ENCODE peak calls at places on chromosomes 3 and 15, in ten cellular contexts. N is heart left ventricle, R is natural killer cell, F is cardiac fibroblast, H is A673, U is psoas muscle, J is K562, S is fibroblast of pulmonary artery, I is RWPE1, L is IMR-90. P is an unnamed sample.
A peak's percentile ranks its signal among the peaks of the same experiment; 100 is the strongest.

GRCh38 chr3:4977889-4978258 is 1.4 kb upstream of the BHLHE40 start:
- DNase-seq in U (no peak), I (no peak), F (no peak), H (no peak), S (no peak), R (no peak), L (no peak), J (no peak), N (no peak), P (no peak)

GRCh38 chr3:30614373-30614772 is 8.0 kb downstream of the TGFBR2 start:
- DNase-seq in L (no peak), S (no peak), U (no peak), H (no peak), R (no peak), N (no peak), I (no peak), F (no peak), J (no peak), P (no peak)

GRCh38 chr3:194285859-194286197 is 65.3 kb downstream of the CPN2 start:
- DNase-seq in U (no peak), J (no peak), H (no peak), I (no peak), S (peak; percentile 38), L (no peak), F (peak; percentile 67), N (no peak), R (no peak), P (no peak)

GRCh38 chr3:194196876-194197275 is 60.9 kb downstream of the HES1 start:
- DNase-seq in J (no peak), N (no peak), H (no peak), S (no peak), I (peak; percentile 15), R (no peak), U (no peak), F (no peak), L (no peak), P (no peak)

GRCh38 chr3:177396707-177397106 is 199.4 kb upstream of the TBL1XR1 start:
- DNase-seq in S (no peak), L (no peak), R (no peak), J (no peak), F (no peak), N (no peak), U (no peak), I (no peak), H (no peak), P (no peak)

GRCh38 chr3:182763896-182764295 is 29.4 kb upstream of the ATP11B start:
- DNase-seq in I (no peak), U (no peak), S (no peak), R (no peak), N (no peak), F (no peak), H (no peak), J (no peak), L (no peak), P (no peak)

GRCh38 chr15:39016706-39017105 is 452.1 kb upstream of the RASGRP1 start:
- DNase-seq in H (no peak), S (peak; percentile 32), L (peak; percentile 91), N (no peak), I (no peak), F (peak; percentile 23), R (no peak), J (no peak), U (no peak), P (no peak)

GRCh38 chr15:90318591-90318990 is 33.5 kb upstream of the ZNF774 start:
- DNase-seq in J (no peak), I (no peak), S (no peak), H (no peak), N (no peak), F (no peak), U (no peak), R (no peak), L (no peak), P (no peak)

GRCh38 chr3:41600616-41601015 is 361.3 kb downstream of the ULK4 start:
- DNase-seq in R (no peak), L (no peak), F (peak; percentile 10), N (no peak), S (peak; percentile 11), J (no peak), H (no peak), I (no peak), U (no peak), P (no peak)

GRCh38 chr3:101270158-101270557 is 50.2 kb downstream of the IMPG2 start:
- DNase-seq in N (no peak), L (no peak), F (no peak), R (no peak), I (no peak), J (no peak), H (no peak), U (no peak), S (no peak), P (no peak)

GRCh38 chr3:110687138-110687537 is 384.5 kb upstream of the NECTIN3 start:
- DNase-seq in I (no peak), U (no peak), H (no peak), S (no peak), L (peak; percentile 69), N (no peak), R (no peak), F (no peak), J (no peak), P (no peak)

GRCh38 chr3:54294214-54294613 is 171.9 kb downstream of the CACNA2D3 start:
- DNase-seq in I (no peak), R (no peak), L (no peak), H (no peak), F (no peak), J (no peak), U (no peak), S (no peak), N (no peak), P (no peak)
- TF ChIP-seq CTCF in I (no peak), R (no peak), L (no peak), H (no peak), F (no peak), J (no peak), U (no peak), S (no peak), N (no peak), P (peak; percentile 21)

DNA sequence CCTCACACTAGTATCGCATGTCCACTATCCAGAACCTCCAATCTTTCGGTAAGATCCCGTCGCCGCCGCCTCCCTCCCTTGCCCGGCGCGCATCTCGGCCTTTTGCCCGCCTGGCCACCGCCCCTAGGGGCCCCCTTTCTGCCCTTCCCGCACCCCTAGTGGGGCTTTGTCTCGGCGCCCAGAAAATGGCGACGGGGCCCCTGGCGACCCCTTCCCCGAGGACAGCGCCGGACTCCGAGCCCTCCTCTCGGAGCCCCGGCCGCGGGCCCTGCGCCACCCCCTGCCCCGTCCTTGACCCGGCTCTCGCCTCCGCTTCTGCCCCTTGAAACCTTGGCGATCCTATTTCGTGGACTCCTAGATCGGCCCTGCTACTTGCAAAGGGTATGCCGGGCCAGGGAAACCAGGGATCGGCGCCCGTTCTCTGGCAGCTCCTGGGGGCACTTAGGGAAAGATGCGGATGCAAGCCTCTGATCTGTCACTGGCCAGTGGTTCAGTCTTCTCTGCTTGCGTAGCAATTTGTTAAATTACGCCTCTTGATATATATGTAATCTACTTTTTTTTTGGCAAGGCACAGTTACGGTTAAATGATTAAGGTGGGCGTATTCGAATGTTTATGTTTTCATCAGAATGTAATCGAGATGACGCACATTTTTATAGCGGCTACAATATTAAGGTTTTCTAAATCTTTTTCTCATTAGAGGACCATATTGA is 573 bp downstream of the EIF1B start:
- DNase-seq in L (peak; percentile 41), H (peak; percentile 10), U (peak; percentile 50), I (peak; percentile 10), N (peak; percentile 59), S (peak; percentile 42), R (no peak), F (peak; percentile 66), J (peak; percentile 67), P (peak; percentile 33)
- TF ChIP-seq CTCF in L (no peak), H (no peak), U (no peak), I (no peak), N (no peak), S (no peak), R (no peak), F (no peak), J (no peak), P (no peak)

DNA sequence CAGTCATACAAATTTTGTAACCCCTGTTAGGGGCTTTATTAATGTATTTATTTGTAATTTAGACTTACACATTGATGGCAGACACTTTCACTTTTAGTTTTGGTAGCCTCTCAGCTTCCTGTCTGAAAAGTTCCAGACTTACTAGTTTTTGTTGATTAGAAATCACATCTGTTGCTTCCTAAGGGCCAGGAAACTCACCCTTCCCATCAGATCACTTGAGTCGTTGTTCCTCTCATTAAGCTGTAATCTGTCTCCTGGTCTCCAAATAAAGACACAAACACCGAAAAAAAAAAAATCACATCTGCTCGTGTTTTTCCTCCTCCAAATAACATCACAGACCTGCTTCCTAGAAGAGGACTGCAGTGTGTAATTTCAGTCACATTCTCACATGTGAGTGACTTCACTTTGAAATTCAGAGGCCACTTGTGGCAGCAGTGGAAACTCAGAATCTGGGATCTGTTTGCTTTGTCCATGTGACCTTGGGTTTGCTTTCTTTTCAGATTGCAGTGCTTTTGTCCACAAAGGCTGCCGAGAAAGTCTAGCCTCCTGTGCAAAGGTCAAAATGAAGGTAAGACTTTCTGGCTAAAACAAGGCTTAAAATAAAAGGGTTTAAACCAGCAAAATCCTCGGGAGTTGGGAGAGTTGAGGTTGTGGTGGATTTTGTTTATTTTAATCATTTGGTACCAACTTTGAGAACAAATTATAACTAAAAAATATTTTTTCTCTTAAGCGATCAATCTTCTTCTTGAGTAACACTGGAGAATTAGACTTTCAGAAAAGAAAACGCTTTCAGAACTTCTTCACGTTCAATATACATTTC is 87.0 kb downstream of the KLHL25 start:
- DNase-seq in H (no peak), J (no peak), I (no peak), N (no peak), F (peak; percentile 76), U (no peak), S (peak; percentile 71), R (no peak), L (peak; percentile 51), P (no peak)
- TF ChIP-seq CTCF in H (no peak), J (no peak), I (no peak), N (no peak), F (no peak), U (no peak), S (no peak), R (no peak), L (no peak), P (no peak)

GRCh38 chr3:172312711-172313110 is 135.5 kb downstream of the GHSR start:
- DNase-seq in N (no peak), F (no peak), U (no peak), J (no peak), I (no peak), H (no peak), L (no peak), S (no peak), R (no peak), P (no peak)

GRCh38 chr3:172315401-172316091 is 132.7 kb downstream of the GHSR start:
- DNase-seq in U (no peak), I (peak; percentile 36), L (peak; percentile 85), F (peak; percentile 80), R (no peak), H (peak; percentile 52), J (peak; percentile 32), N (peak; percentile 51), S (peak; percentile 80), P (no peak)

GRCh38 chr3:172312006-172312405 is 136.2 kb downstream of the GHSR start:
- DNase-seq in N (no peak), F (peak; percentile 53), U (no peak), S (no peak), H (no peak), R (no peak), L (no peak), I (no peak), J (no peak), P (no peak)

GRCh38 chr3:172314616-172315015 is 133.6 kb downstream of the GHSR start:
- DNase-seq in F (no peak), N (no peak), J (no peak), S (no peak), H (no peak), U (no peak), L (no peak), I (no peak), R (no peak), P (no peak)

GRCh38 chr3:172313671-172314070 is 134.6 kb downstream of the GHSR start:
- DNase-seq in U (no peak), N (no peak), J (no peak), I (no peak), S (no peak), R (no peak), F (peak; percentile 12), H (no peak), L (peak; percentile 16), P (no peak)
- TF ChIP-seq CTCF in U (no peak), N (no peak), J (no peak), I (no peak), S (no peak), R (no peak), F (no peak), H (no peak), L (no peak), P (no peak)